ENCODE peak calls at places on chromosomes 5 and 9, in seven cellular contexts. D is endothelial cell of umbilical vein; Y is astrocyte; Q is pancreas; U is OCI-LY7; X is tibial artery; J is CD8-positive, alpha-beta memory T cell. C is an unnamed sample. For H3K4me1, the result is how much of the 10 kb centered on the place peaks cover.

GRCh38 chr9:120136685-120137084 is 443.3 kb downstream of the CDK5RAP2 start:
- DNase-seq in D (no peak), U (no peak), X (no peak), Y (peak), Q (no peak), J (no peak), C (no peak)

GRCh38 chr5:127029513-127030258 is 672 bp downstream of the MARCHF3 start:
- DNase-seq in U (peak), Q (peak), D (peak), Y (peak), J (peak), X (peak), C (peak)

GRCh38 chr9:114746591-114746990 is 59.2 kb downstream of the TNFSF15 start:
- DNase-seq in Q (no peak), Y (no peak), U (no peak), X (no peak), D (no peak), J (no peak), C (no peak)

GRCh38 chr5:35608881-35609779 is 8.5 kb upstream of the SPEF2 start:
- DNase-seq in D (no peak), U (no peak), J (no peak), Q (no peak), Y (no peak), X (no peak), C (no peak)

GRCh38 chr9:109986423-109987055 is 206.5 kb downstream of the PALM2AKAP2 start:
- DNase-seq in Y (peak), D (peak), J (no peak), X (no peak), Q (no peak), U (no peak), C (no peak)

GRCh38 chr5:10581867-10582511 is 18.1 kb downstream of the ANKRD33B start:
- DNase-seq in U (no peak), Y (no peak), J (no peak), X (no peak), Q (no peak), D (no peak), C (no peak)

GRCh38 chr5:76145945-76146344 is 62.8 kb downstream of the SV2C start:
- DNase-seq in D (no peak), U (peak), J (no peak), Y (no peak), Q (no peak), X (no peak), C (no peak)

GRCh38 chr5:146588331-146588730 is 72.3 kb upstream of the GPR151 start:
- DNase-seq in J (no peak), U (no peak), Q (no peak), Y (peak), D (no peak), X (no peak), C (no peak)

GRCh38 chr9:137031904-137032639 is at the start of gene FUT7:
- DNase-seq in Y (no peak), D (no peak), U (peak), J (peak), Q (no peak), X (no peak), C (no peak)

GRCh38 chr9:134933076-134933659 is 15.5 kb upstream of the FCN1 start:
- DNase-seq in D (no peak), X (no peak), U (peak), Y (no peak), Q (no peak), J (no peak), C (peak)

GRCh38 chr9:129714393-129715051 is 38.3 kb downstream of the PTGES start:
- DNase-seq in U (no peak), Y (peak), Q (no peak), D (no peak), J (no peak), X (peak), C (no peak)

GRCh38 chr9:18245911-18246310 is 228.0 kb upstream of the ADAMTSL1 start:
- DNase-seq in J (no peak), X (no peak), D (no peak), Y (no peak), U (no peak), Q (no peak), C (no peak)

GRCh38 chr5:555058-555623 is 30.9 kb upstream of the SLC9A3 start:
- DNase-seq in J (no peak), U (no peak), Y (no peak), D (no peak), X (no peak), Q (peak), C (no peak)

GRCh38 chr5:158375531-158375930 is 516.6 kb upstream of the CLINT1 start:
- DNase-seq in Y (no peak), D (peak), U (no peak), X (no peak), J (no peak), Q (no peak), C (no peak)

GRCh38 chr5:41161271-41161670 is 52.1 kb downstream of the C6 start:
- DNase-seq in U (no peak), J (no peak), X (no peak), D (no peak), Q (no peak), Y (peak), C (no peak)

GRCh38 chr5:85920984-85921383 is 696.8 kb upstream of the COX7C start:
- DNase-seq in J (no peak), D (no peak), Q (no peak), U (no peak), X (no peak), Y (no peak), C (no peak)

GRCh38 chr5:109411175-109411514 is 1.4 kb upstream of the PJA2 start:
- DNase-seq in Y (no peak), D (no peak), J (no peak), Q (no peak), X (no peak), U (no peak), C (no peak)

GRCh38 chr9:94951591-94952115 is 225.2 kb downstream of the AOPEP start:
- DNase-seq in U (no peak), Y (no peak), Q (no peak), J (no peak), X (no peak), D (no peak), C (no peak)

GRCh38 chr9:5499889-5500398 is 10.4 kb upstream of the PDCD1LG2 start:
- DNase-seq in Q (no peak), J (no peak), X (no peak), Y (peak), U (no peak), D (peak), C (no peak)

GRCh38 chr9:131717719-131718460 is 22.0 kb downstream of the RAPGEF1 start:
- DNase-seq in Y (no peak), D (no peak), Q (no peak), U (no peak), X (no peak), J (no peak), C (no peak)

GRCh38 chr9:133976888-133977287 is 15.2 kb downstream of the VAV2 start:
- DNase-seq in X (no peak), D (no peak), Q (no peak), U (no peak), Y (no peak), J (no peak), C (peak)

GRCh38 chr5:133818869-133819600 is 149.4 kb downstream of the C5orf15 start:
- DNase-seq in Q (no peak), D (no peak), J (no peak), Y (no peak), X (peak), U (no peak), C (no peak)

GRCh38 chr9:33230756-33231691 is 8.9 kb upstream of the SPINK4 start:
- DNase-seq in J (no peak), U (no peak), Q (no peak), Y (no peak), D (no peak), X (no peak), C (no peak)

GRCh38 chr9:97220894-97221477 is 86.5 kb upstream of the CCDC180 start:
- DNase-seq in U (no peak), J (peak), D (no peak), Q (no peak), X (no peak), Y (no peak), C (no peak)

GRCh38 chr5:138273834-138274188 is 610 bp downstream of the GFRA3 start:
- DNase-seq in J (no peak), U (no peak), D (no peak), Y (no peak), Q (no peak), X (no peak), C (no peak)

GRCh38 chr9:35482071-35482470 is 7.8 kb upstream of the RUSC2 start:
- DNase-seq in U (no peak), Q (no peak), D (no peak), Y (no peak), X (no peak), J (no peak), C (no peak)

GRCh38 chr5:54985301-54986268 is at the start of gene ESM1:
- DNase-seq in U (no peak), X (no peak), Y (peak), J (no peak), D (peak), Q (no peak), C (no peak)

GRCh38 chr5:91499943-91500531 is 116.9 kb upstream of the ARRDC3 start:
- DNase-seq in D (peak), Q (no peak), Y (peak), U (peak), J (peak), X (no peak), C (no peak)

GRCh38 chr9:129990269-129991005 is 52.6 kb downstream of the FNBP1 start:
- DNase-seq in X (peak), Q (no peak), D (no peak), J (peak), Y (no peak), U (peak), C (no peak)

GRCh38 chr9:83346655-83347393 is 191.4 kb downstream of the FRMD3 start:
- DNase-seq in Q (no peak), U (no peak), D (no peak), J (no peak), X (no peak), Y (no peak), C (no peak)

GRCh38 chr5:124605516-124605915 is 140.9 kb downstream of the ZNF608 start:
- DNase-seq in Y (peak), J (no peak), D (peak), Q (no peak), U (no peak), X (peak), C (peak)

GRCh38 chr5:79605560-79605959 is 6.7 kb upstream of the TENT2 start:
- DNase-seq in X (no peak), Y (no peak), Q (no peak), U (no peak), J (no peak), D (no peak), C (no peak)

GRCh38 chr9:74666625-74667316 is 169.6 kb downstream of the RORB start:
- DNase-seq in D (no peak), J (no peak), X (no peak), Y (peak), Q (no peak), U (no peak), C (no peak)

GRCh38 chr9:68832101-68832500 is 127.1 kb downstream of the PIP5K1B start:
- DNase-seq in Y (no peak), U (no peak), D (no peak), X (no peak), J (no peak), Q (no peak), C (no peak)

GRCh38 chr9:103168254-103168653 is 173.1 kb downstream of the CYLC2 start:
- DNase-seq in Q (no peak), X (no peak), J (no peak), D (no peak), U (no peak), Y (no peak), C (no peak)

GRCh38 chr5:7576023-7576715 is 180.2 kb downstream of the ADCY2 start:
- DNase-seq in U (no peak), Q (no peak), D (no peak), X (no peak), J (no peak), Y (no peak), C (peak)

GRCh38 chr5:32578764-32579163 is 6.6 kb upstream of the SUB1 start:
- DNase-seq in J (no peak), Q (no peak), X (no peak), U (no peak), Y (no peak), D (no peak), C (no peak)
- H3K4me1 ChIP-seq in J (under half), Q (under half), X (under half), U (under half), Y (under half), D (under half), C (under half)

DNA sequence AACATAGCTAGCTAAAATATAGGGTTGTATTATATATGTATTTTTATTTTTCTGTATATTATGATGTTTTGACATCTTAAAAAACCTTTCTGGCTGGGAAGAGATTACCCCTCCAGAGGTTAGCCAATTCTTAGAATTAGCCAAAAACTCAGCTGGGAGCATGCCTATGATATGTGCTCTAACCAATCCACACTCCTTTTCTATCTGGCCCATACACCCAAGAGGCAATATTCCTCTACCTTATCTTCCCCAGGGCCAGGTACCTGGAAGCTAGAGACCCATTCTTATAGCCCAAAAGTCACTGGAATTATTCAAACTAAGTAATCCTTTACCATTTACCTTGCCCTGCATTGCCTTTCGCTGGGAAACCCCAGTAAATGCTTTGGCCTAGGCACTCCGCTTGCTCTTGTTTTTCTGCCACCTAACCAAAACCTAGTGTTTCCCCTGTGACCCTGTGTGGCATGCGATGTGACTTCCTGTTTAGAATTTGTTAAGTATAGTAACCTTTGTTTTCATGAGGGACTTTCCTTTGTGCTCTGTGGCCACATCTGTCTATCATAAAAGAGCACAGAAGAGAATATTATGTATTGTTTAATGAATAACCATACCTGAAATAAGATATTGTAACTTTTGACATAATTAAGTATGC is 37.4 kb downstream of the CSNK1G3 start:
- DNase-seq in Y (no peak), D (no peak), X (no peak), U (peak), Q (no peak), J (peak), C (no peak)
- H3K4me1 ChIP-seq in Y (under half), D (under half), X (under half), U (under half), Q (under half), J (under half), C (under half)

DNA sequence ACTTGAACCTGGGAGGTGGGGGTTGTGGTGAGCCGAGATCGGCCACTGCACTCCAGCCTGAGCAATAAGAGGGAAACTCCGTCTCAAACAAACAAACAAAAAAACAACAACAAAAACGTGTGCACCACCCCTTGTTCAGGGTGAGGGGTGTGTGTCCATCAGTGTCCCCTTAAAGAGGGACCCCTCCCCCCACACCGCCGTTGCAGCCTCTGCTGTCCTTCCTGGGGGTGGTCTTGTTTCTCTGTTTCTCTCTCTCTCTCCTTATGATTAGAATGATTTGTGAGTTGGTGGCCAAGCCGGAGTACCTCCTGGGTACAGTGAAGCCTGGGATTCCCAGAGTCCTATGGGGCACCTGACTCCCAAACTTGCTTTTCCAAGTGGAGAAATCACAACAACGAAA is 49.6 kb downstream of the RGS3 start:
- DNase-seq in D (no peak), Y (no peak), Q (no peak), U (no peak), X (no peak), J (no peak), C (no peak)
- H3K4me1 ChIP-seq in D (half or more), Y (under half), Q (under half), U (under half), X (under half), J (half or more), C (under half)

DNA sequence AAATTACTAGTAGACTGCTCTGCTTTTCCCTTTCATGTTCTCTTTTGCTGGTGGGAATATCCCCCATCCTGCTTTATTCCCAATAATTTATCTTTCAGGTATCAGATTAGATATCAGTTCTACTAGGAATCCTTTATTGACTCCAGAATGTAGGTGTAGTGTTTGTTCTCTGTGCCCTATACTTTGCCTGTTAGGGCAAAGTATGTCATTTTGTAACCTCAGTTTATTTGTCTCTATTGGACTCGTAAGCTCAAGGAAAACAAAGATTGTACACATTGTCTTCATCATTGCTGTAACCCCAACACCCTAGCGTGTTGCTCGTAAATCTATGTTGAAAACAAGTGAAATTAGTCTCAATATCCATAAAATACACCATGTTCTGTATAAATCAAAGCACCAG is 190.5 kb downstream of the COMMD10 start:
- DNase-seq in Y (no peak), X (no peak), Q (no peak), J (no peak), U (no peak), D (no peak), C (no peak)
- H3K4me1 ChIP-seq in Y (under half), X (under half), Q (under half), J (under half), U (under half), D (under half), C (under half)

C was measured in psoas muscle.